ENCODE peak calls at places on chromosome 13, in seven cellular contexts. Z is mesendoderm, X is mesenchymal stem cell, G is IMR-90, D is H9, C is H1, A is trophoblast cell. Y is an unnamed sample.
A peak's percentile ranks its signal among the peaks of the same experiment; 100 is the strongest.

GRCh38 chr13:38135590-38135989 is 214.1 kb upstream of the UFM1 start:
- DNase-seq in Z (no peak), X (no peak), G (no peak), D (no peak), C (no peak), A (no peak), Y (no peak)

GRCh38 chr13:41756198-41756885 is 204.6 kb downstream of the VWA8 start:
- DNase-seq in Z (no peak), X (no peak), G (no peak), D (no peak), C (no peak), A (no peak), Y (no peak)

GRCh38 chr13:35252536-35253205 is 223.8 kb downstream of the MAB21L1 start:
- DNase-seq in Z (no peak), X (no peak), G (no peak), D (peak; percentile 14), C (no peak), A (no peak), Y (no peak)

GRCh38 chr13:31249140-31249539 is 49.4 kb downstream of the B3GLCT start:
- DNase-seq in Z (no peak), X (no peak), G (no peak), D (no peak), C (no peak), A (no peak), Y (no peak)

GRCh38 chr13:48571121-48571901 is 38.4 kb upstream of the RCBTB2 start:
- DNase-seq in Z (no peak), X (peak; percentile 53), G (peak; percentile 81), D (no peak), C (no peak), A (peak; percentile 38), Y (no peak)

GRCh38 chr13:30581582-30581981 is 36.1 kb upstream of the USPL1 start:
- DNase-seq in Z (peak; percentile 42), X (peak; percentile 16), G (peak; percentile 36), D (no peak), C (no peak), A (peak; percentile 7), Y (no peak)

GRCh38 chr13:30752201-30752797 is 17.0 kb downstream of the ALOX5AP start:
- DNase-seq in Z (no peak), X (peak; percentile 68), G (peak; percentile 50), D (no peak), C (no peak), A (no peak), Y (no peak)

GRCh38 chr13:29589234-29589633 is 6.3 kb downstream of the SLC7A1 start:
- DNase-seq in Z (peak; percentile 34), X (no peak), G (peak; percentile 63), D (no peak), C (no peak), A (peak; percentile 77), Y (peak; percentile 29)

GRCh38 chr13:46181799-46182490 is at the start of gene LCP1:
- DNase-seq in Z (peak; percentile 62), X (no peak), G (no peak), D (no peak), C (no peak), A (peak; percentile 70), Y (no peak)

GRCh38 chr13:43113603-43114002 is 90.2 kb downstream of the DNAJC15 start:
- DNase-seq in Z (no peak), X (peak; percentile 75), G (peak; percentile 70), D (no peak), C (no peak), A (no peak), Y (no peak)

GRCh38 chr13:44437356-44438233 is 64.0 kb downstream of the SERP2 start:
- DNase-seq in Z (peak; percentile 65), X (peak; percentile 73), G (peak; percentile 63), D (no peak), C (no peak), A (peak; percentile 77), Y (peak; percentile 36)

GRCh38 chr13:71760226-71760591 is 106.8 kb downstream of the DACH1 start:
- DNase-seq in Z (no peak), X (no peak), G (no peak), D (no peak), C (no peak), A (no peak), Y (no peak)

GRCh38 chr13:90447735-90448103 is 899.8 kb upstream of the MIR17HG start:
- DNase-seq in Z (peak; percentile 91), X (peak; percentile 52), G (peak; percentile 63), D (no peak), C (no peak), A (peak; percentile 54), Y (no peak)

GRCh38 chr13:33740134-33740538 is 77.8 kb upstream of the RFC3 start:
- DNase-seq in Z (no peak), X (no peak), G (peak; percentile 32), D (no peak), C (no peak), A (no peak), Y (no peak)

GRCh38 chr13:33744589-33745369 is 73.2 kb upstream of the RFC3 start:
- DNase-seq in Z (no peak), X (no peak), G (no peak), D (no peak), C (no peak), A (peak; percentile 59), Y (no peak)

GRCh38 chr13:33739254-33739653 is 78.7 kb upstream of the RFC3 start:
- DNase-seq in Z (no peak), X (no peak), G (no peak), D (no peak), C (no peak), A (no peak), Y (no peak)

GRCh38 chr13:33743438-33744368 is 74.2 kb upstream of the RFC3 start:
- DNase-seq in Z (peak; percentile 60), X (no peak), G (no peak), D (no peak), C (no peak), A (peak; percentile 52), Y (no peak)

DNA sequence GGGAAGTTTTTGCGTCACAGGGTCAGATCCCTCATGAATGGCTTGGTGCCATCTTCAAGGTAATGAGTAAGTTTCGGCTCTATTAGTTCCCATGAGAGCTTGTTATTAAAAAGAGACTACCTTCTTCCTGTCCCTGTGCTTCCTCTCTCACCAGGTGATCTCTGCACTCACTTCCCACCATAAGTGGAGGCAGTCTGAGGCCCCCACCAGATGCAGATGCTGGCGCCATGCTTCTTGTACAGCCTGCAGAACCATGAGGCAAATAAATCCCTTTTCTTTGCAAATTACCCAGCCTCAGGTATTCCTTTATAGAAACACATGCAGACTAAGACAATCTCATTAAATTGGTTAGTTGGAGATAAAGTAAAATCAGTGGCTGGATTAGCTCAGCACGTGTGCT is 75.6 kb upstream of the RFC3 start:
- DNase-seq in Z (no peak), X (no peak), G (no peak), D (no peak), C (no peak), A (no peak), Y (no peak)
- H3K23ac ChIP-seq in Z (no peak overlapping the region), X (no peak overlapping the region), G (no peak overlapping the region), D (no peak overlapping the region), C (no peak overlapping the region), A (no peak overlapping the region), Y (no peak overlapping the region)

DNA sequence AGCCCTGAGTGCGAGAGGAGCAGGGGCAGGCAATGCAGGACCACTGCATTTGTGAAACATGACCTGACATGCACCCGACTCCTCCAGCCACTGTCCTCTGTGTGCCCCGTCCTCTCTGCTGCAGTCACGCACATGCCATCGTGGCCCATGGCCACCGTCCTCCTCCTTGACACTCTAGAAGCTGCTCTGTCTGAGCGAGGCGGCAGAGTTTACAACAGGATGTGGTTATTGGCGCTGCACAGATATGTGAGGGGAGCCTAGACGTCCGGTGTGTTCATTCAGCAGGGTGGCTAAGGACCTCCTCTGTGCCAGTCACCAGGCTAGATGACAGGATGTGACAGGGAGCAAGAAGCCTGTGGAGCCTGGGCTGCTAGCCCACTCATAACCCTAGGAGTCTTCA is 277.8 kb downstream of the FOXO1 start:
- DNase-seq in Z (no peak), X (peak; percentile 33), G (peak; percentile 3), D (no peak), C (no peak), A (no peak), Y (no peak)
- H3K23ac ChIP-seq in Z (no peak overlapping the region), X (no peak overlapping the region), G (no peak overlapping the region), D (no peak overlapping the region), C (no peak overlapping the region), A (no peak overlapping the region), Y (no peak overlapping the region)

DNA sequence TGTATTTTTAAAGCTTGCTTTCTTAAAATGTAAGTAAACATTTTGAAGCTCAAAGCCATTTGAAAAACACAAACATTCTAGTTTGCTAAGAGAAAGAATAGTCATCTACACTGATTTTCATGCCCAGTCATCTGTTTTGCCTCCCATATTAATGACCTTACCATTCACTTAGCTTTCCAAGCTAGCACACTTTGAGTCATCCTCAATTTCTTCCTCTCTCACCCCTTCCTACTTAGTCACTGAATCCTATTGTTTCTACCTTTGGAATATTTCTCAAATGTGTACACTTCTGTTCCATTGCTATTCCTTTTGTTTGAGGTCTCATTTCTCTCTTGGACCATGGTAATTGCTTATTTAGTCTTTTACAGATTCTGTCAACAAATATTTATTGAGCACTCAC is 7.3 kb upstream of the HS6ST3 start:
- DNase-seq in Z (no peak), X (no peak), G (no peak), D (no peak), C (no peak), A (no peak), Y (no peak)
- H3K23ac ChIP-seq in Z (no peak overlapping the region), X (no peak overlapping the region), G (no peak overlapping the region), D (no peak overlapping the region), C (no peak overlapping the region), A (no peak overlapping the region), Y (no peak overlapping the region)

DNA sequence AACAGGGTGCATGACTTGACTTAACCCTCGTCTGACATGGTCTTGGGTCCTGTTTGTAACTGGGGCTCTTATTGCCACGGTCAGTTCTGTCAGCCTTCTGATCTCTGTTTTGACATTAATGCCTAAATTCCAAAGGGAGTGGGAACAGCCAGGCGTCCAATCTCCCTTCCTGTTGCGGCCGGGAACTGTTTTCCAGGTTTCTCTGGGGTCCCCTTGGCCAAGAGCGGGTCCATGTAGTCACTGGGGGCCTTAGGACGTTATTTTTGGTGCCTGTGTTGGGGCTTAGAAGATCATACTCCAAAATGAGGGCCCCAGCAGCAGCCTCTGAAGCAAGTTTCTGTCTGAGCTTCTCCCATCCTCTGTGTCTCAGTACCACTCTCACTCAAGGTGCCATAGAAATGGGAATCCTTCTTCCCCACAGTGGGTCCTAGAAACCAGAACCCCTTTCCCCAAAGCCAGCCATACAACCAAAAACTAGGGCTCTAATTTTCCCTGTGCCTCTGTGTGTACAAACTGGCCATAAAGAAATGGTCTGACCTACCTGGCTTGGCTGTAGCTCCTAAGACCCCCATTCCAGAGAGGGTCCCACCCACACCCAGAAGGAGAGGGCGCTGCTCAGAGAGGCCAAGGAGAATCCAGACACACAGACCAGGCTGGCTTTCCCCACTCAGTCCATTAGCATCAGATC is 50.4 kb downstream of the C13orf46 start:
- DNase-seq in Z (no peak), X (no peak), G (no peak), D (peak; percentile 15), C (no peak), A (no peak), Y (no peak)
- H3K23ac ChIP-seq in Z (no peak overlapping the region), X (no peak overlapping the region), G (no peak overlapping the region), D (no peak overlapping the region), C (no peak overlapping the region), A (no peak overlapping the region), Y (no peak overlapping the region)

GRCh38 chr13:93621966-93622365 is 395.4 kb downstream of the GPC6 start:
- DNase-seq in Z (no peak), X (no peak), G (no peak), D (no peak), C (no peak), A (no peak), Y (no peak)
- H3K23ac ChIP-seq in Z (no peak overlapping the region), X (no peak overlapping the region), G (no peak overlapping the region), D (no peak overlapping the region), C (no peak overlapping the region), A (no peak overlapping the region), Y (no peak overlapping the region)

Y was measured in neuronal stem cell.